ENCODE peak calls at places on chromosomes 5 and 9, in nine cellular contexts. J is OCI-LY7, O is progenitor cell of endocrine pancreas, Z is heart right ventricle, D is mammary epithelial cell, S is GM12865, I is fibroblast of mammary gland, V is cardiac fibroblast, G is glutamatergic neuron. K is an unnamed sample.

GRCh38 chr5:54820346-54820745 is 165.0 kb downstream of the ESM1 start:
- DNase-seq in J (no peak), O (no peak), Z (no peak), D (no peak), S (no peak), I (peak), V (no peak), G (no peak), K (no peak)

GRCh38 chr5:143347698-143348344 is 55.7 kb downstream of the NR3C1 start:
- DNase-seq in J (no peak), O (no peak), Z (no peak), D (no peak), S (no peak), I (no peak), V (no peak), G (no peak), K (no peak)

GRCh38 chr9:129669946-129670345 is 4.5 kb downstream of the PRRX2 start:
- DNase-seq in J (no peak), O (no peak), Z (no peak), D (no peak), S (no peak), I (no peak), V (no peak), G (no peak), K (no peak)

GRCh38 chr9:127919253-127919815 is 2.5 kb upstream of the ST6GALNAC4 start:
- DNase-seq in J (no peak), O (no peak), Z (peak), D (peak), S (no peak), I (peak), V (peak), G (no peak), K (no peak)

GRCh38 chr5:160105686-160106085 is 13.6 kb downstream of the PWWP2A start:
- DNase-seq in J (peak), O (no peak), Z (no peak), D (no peak), S (peak), I (peak), V (peak), G (no peak), K (no peak)

GRCh38 chr5:90480699-90481098 is 6.0 kb downstream of the POLR3G start:
- DNase-seq in J (no peak), O (no peak), Z (no peak), D (no peak), S (no peak), I (peak), V (no peak), G (no peak), K (no peak)

GRCh38 chr9:129624168-129624759 is 1.7 kb upstream of the NTMT1 start:
- DNase-seq in J (peak), O (peak), Z (peak), D (no peak), S (peak), I (peak), V (peak), G (peak), K (peak)

GRCh38 chr5:31678180-31678579 is 39.2 kb downstream of the PDZD2 start:
- DNase-seq in J (no peak), O (no peak), Z (peak), D (no peak), S (no peak), I (no peak), V (no peak), G (peak), K (no peak)

GRCh38 chr5:56054651-56055050 is 59.9 kb upstream of the IL6ST start:
- DNase-seq in J (no peak), O (no peak), Z (no peak), D (no peak), S (no peak), I (peak), V (peak), G (no peak), K (no peak)

GRCh38 chr9:38315085-38315595 is 77.4 kb upstream of the ALDH1B1 start:
- DNase-seq in J (no peak), O (no peak), Z (no peak), D (no peak), S (no peak), I (no peak), V (no peak), G (no peak), K (no peak)

GRCh38 chr9:95605826-95606555 is 89.2 kb upstream of the PTCH1 start:
- DNase-seq in J (no peak), O (no peak), Z (no peak), D (no peak), S (no peak), I (no peak), V (no peak), G (no peak), K (no peak)

GRCh38 chr5:96692436-96692835 is 30.3 kb downstream of the CAST start:
- DNase-seq in J (no peak), O (no peak), Z (no peak), D (peak), S (no peak), I (peak), V (no peak), G (no peak), K (no peak)

GRCh38 chr9:35712762-35713400 is 19.1 kb downstream of the TLN1 start:
- DNase-seq in J (no peak), O (no peak), Z (no peak), D (no peak), S (no peak), I (no peak), V (no peak), G (no peak), K (no peak)

GRCh38 chr9:135116892-135117680 is 29.6 kb downstream of the OLFM1 start:
- DNase-seq in J (no peak), O (no peak), Z (no peak), D (no peak), S (no peak), I (no peak), V (no peak), G (no peak), K (no peak)

GRCh38 chr5:91174418-91174817 is 208.7 kb downstream of the ARRDC3 start:
- DNase-seq in J (no peak), O (no peak), Z (no peak), D (no peak), S (no peak), I (no peak), V (no peak), G (no peak), K (no peak)

GRCh38 chr9:130651221-130651620 is 13.2 kb upstream of the PRDM12 start:
- DNase-seq in J (no peak), O (no peak), Z (no peak), D (no peak), S (no peak), I (no peak), V (no peak), G (no peak), K (no peak)

GRCh38 chr5:43642428-43642827 is 39.4 kb downstream of the NNT start:
- DNase-seq in J (no peak), O (no peak), Z (no peak), D (no peak), S (no peak), I (no peak), V (no peak), G (no peak), K (no peak)

GRCh38 chr5:116539222-116539621 is 35.4 kb downstream of the SEMA6A start:
- DNase-seq in J (no peak), O (no peak), Z (no peak), D (no peak), S (no peak), I (no peak), V (no peak), G (no peak), K (no peak)

GRCh38 chr9:113523421-113524141 is 60.1 kb downstream of the RGS3 start:
- DNase-seq in J (peak), O (no peak), Z (peak), D (no peak), S (peak), I (peak), V (no peak), G (no peak), K (no peak)

GRCh38 chr9:33884856-33885701 is 68.1 kb downstream of the UBE2R2 start:
- DNase-seq in J (no peak), O (no peak), Z (no peak), D (no peak), S (no peak), I (peak), V (peak), G (no peak), K (no peak)

GRCh38 chr5:143311428-143311827 is 92.1 kb downstream of the NR3C1 start:
- DNase-seq in J (no peak), O (no peak), Z (no peak), D (peak), S (no peak), I (peak), V (peak), G (no peak), K (no peak)

GRCh38 chr5:176491901-176492300 is 43.7 kb downstream of the FAF2 start:
- DNase-seq in J (no peak), O (no peak), Z (no peak), D (no peak), S (no peak), I (no peak), V (no peak), G (no peak), K (no peak)

GRCh38 chr5:107516452-107517184 is 154.1 kb downstream of the EFNA5 start:
- DNase-seq in J (no peak), O (no peak), Z (no peak), D (no peak), S (no peak), I (peak), V (peak), G (no peak), K (no peak)

GRCh38 chr9:70805953-70806352 is 315.5 kb downstream of the TRPM3 start:
- DNase-seq in J (no peak), O (no peak), Z (no peak), D (no peak), S (no peak), I (peak), V (no peak), G (no peak), K (no peak)

GRCh38 chr5:9537223-9538141 is 8.4 kb downstream of the SEMA5A start:
- DNase-seq in J (no peak), O (no peak), Z (no peak), D (no peak), S (no peak), I (no peak), V (no peak), G (no peak), K (no peak)

GRCh38 chr5:83509535-83509934 is 38.0 kb downstream of the VCAN start:
- DNase-seq in J (no peak), O (no peak), Z (no peak), D (peak), S (no peak), I (peak), V (peak), G (no peak), K (no peak)

GRCh38 chr5:34022131-34022705 is 14.4 kb upstream of the AMACR start:
- DNase-seq in J (no peak), O (no peak), Z (no peak), D (peak), S (peak), I (peak), V (peak), G (no peak), K (no peak)

GRCh38 chr5:141392429-141393198 is at the start of gene PCDHGA8:
- DNase-seq in J (peak), O (no peak), Z (no peak), D (no peak), S (no peak), I (peak), V (no peak), G (no peak), K (no peak)

GRCh38 chr5:1855573-1855972 is 27.2 kb downstream of the IRX4 start:
- DNase-seq in J (no peak), O (no peak), Z (no peak), D (no peak), S (no peak), I (no peak), V (no peak), G (no peak), K (no peak)

GRCh38 chr5:119360905-119361605 is 5.2 kb downstream of the TNFAIP8 start:
- DNase-seq in J (no peak), O (no peak), Z (no peak), D (peak), S (no peak), I (peak), V (peak), G (no peak), K (no peak)

GRCh38 chr5:83731638-83732037 is 11.0 kb upstream of the HAPLN1 start:
- DNase-seq in J (peak), O (no peak), Z (no peak), D (no peak), S (no peak), I (no peak), V (no peak), G (no peak), K (no peak)

GRCh38 chr5:81181576-81182316 is 51.4 kb upstream of the CKMT2 start:
- DNase-seq in J (no peak), O (no peak), Z (no peak), D (no peak), S (no peak), I (no peak), V (no peak), G (no peak), K (no peak)
- TF ChIP-seq CTCF in J (no peak), O (no peak), Z (no peak), D (no peak), S (no peak), I (no peak), V (no peak), G (no peak), K (no peak)

GRCh38 chr5:126561908-126562307 is 33.1 kb downstream of the ALDH7A1 start:
- DNase-seq in J (peak), O (no peak), Z (no peak), D (no peak), S (no peak), I (peak), V (no peak), G (no peak), K (no peak)
- TF ChIP-seq CTCF in J (peak), O (no peak), Z (no peak), D (no peak), S (no peak), I (no peak), V (no peak), G (no peak), K (no peak)

DNA sequence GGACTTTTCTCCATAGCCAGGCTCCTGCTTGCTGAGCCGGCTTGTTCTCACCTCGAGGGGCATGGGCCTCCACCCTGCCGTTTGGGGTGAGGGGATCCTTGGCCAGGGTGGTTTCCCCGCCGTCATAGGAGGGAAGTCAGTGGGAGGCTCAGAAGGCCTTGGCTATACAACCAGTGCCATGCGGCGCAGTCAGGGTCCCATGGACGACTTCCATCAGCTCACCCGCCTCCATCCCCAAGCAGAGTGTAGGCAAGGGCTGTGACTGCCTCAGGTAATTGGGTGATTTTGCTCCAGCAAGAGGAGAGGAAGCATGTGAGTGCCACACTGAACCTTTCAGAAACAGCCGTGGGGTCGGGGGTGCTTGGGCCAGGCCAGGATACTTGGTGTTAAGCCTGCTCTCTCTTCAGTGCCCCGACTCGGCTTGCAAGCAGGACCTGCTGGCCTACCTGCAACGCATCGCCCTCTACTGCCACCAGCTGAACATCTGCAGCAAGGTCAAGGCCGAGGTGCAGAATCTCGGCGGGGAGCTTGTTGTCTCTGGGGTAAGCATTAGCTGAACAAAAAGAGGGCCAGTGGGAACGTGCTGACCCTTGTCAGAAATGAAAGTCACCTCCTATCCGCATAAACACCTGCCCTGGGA is 57.2 kb upstream of the LRRTM2 start:
- DNase-seq in J (peak), O (no peak), Z (no peak), D (no peak), S (peak), I (no peak), V (no peak), G (no peak), K (no peak)
- TF ChIP-seq CTCF in J (peak), O (peak), Z (no peak), D (no peak), S (peak), I (no peak), V (no peak), G (no peak), K (peak)

DNA sequence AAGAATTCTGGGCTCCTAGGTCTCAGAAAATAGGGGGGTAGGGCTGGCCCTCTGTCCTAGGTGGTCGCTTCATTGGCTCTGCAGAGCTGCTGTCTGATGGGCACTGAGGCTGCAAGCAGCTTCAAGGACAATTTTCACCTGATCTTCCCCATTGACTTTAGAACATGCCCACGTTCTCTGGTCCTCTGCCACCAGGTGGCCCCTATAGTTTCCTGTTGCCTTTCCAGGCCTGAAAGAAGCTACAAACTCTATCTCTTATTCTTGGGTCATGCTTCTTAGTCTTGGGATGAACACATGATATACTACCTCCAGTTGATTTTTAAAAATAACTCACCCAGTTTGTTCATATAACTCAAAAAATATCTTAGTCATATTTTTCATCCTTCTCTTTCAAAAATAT is 26.3 kb downstream of the SPZ1 start:
- DNase-seq in J (peak), O (no peak), Z (no peak), D (peak), S (peak), I (peak), V (peak), G (no peak), K (no peak)
- TF ChIP-seq CTCF in J (peak), O (peak), Z (peak), D (peak), S (peak), I (peak), V (peak), G (no peak), K (peak)